ENCODE peak calls at places on chromosome 22, in seven cellular contexts. One of them, this sample, is unnamed.

GRCh38 chr22:26170112-26170492 is 840 bp downstream of the SEZ6L start:
- DNase-seq in heart left ventricle: no peak
- DNase-seq in erythroblast: no peak
- DNase-seq in K562: no peak
- DNase-seq in transverse colon: no peak
- DNase-seq in ovary: no peak
- DNase-seq in adrenal gland: no peak
- DNase-seq in this sample: no peak

GRCh38 chr22:35835267-35835997 is 117.8 kb downstream of the APOL5 start:
- DNase-seq in erythroblast: no peak
- DNase-seq in ovary: no peak
- DNase-seq in transverse colon: no peak
- DNase-seq in adrenal gland: no peak
- DNase-seq in K562: no peak
- DNase-seq in heart left ventricle: no peak
- DNase-seq in this sample: no peak

GRCh38 chr22:20741634-20742581 is 32.0 kb upstream of the SERPIND1 start:
- DNase-seq in K562: peak; percentile 90
- DNase-seq in erythroblast: peak; percentile 16
- DNase-seq in heart left ventricle: no peak
- DNase-seq in ovary: no peak
- DNase-seq in adrenal gland: no peak
- DNase-seq in transverse colon: peak; percentile 22
- DNase-seq in this sample: peak; percentile 60

GRCh38 chr22:20014526-20015186 is 2.0 kb downstream of the ARVCF start:
- DNase-seq in K562: no peak
- DNase-seq in transverse colon: no peak
- DNase-seq in erythroblast: no peak
- DNase-seq in heart left ventricle: peak; percentile 27
- DNase-seq in adrenal gland: no peak
- DNase-seq in ovary: no peak
- DNase-seq in this sample: peak; percentile 61

GRCh38 chr22:45381348-45381747 is 32.1 kb downstream of the SMC1B start:
- DNase-seq in heart left ventricle: no peak
- DNase-seq in ovary: no peak
- DNase-seq in adrenal gland: no peak
- DNase-seq in transverse colon: no peak
- DNase-seq in K562: no peak
- DNase-seq in erythroblast: no peak
- DNase-seq in this sample: no peak

GRCh38 chr22:32971252-32971651 is 86.9 kb downstream of the SYN3 start:
- DNase-seq in heart left ventricle: no peak
- DNase-seq in erythroblast: no peak
- DNase-seq in transverse colon: no peak
- DNase-seq in K562: no peak
- DNase-seq in ovary: no peak
- DNase-seq in adrenal gland: no peak
- DNase-seq in this sample: no peak

GRCh38 chr22:32820131-32820882 is 18.8 kb downstream of the TIMP3 start:
- DNase-seq in ovary: no peak
- DNase-seq in heart left ventricle: no peak
- DNase-seq in adrenal gland: no peak
- DNase-seq in transverse colon: no peak
- DNase-seq in erythroblast: no peak
- DNase-seq in K562: no peak
- DNase-seq in this sample: no peak

GRCh38 chr22:27489265-27489675 is 312.3 kb downstream of the MN1 start:
- DNase-seq in K562: no peak
- DNase-seq in ovary: no peak
- DNase-seq in heart left ventricle: no peak
- DNase-seq in transverse colon: peak; percentile 86
- DNase-seq in adrenal gland: no peak
- DNase-seq in erythroblast: no peak
- DNase-seq in this sample: peak; percentile 75

GRCh38 chr22:33918676-33919590 is 1.3 kb downstream of the LARGE1 start:
- DNase-seq in transverse colon: no peak
- DNase-seq in ovary: no peak
- DNase-seq in erythroblast: no peak
- DNase-seq in heart left ventricle: no peak
- DNase-seq in K562: no peak
- DNase-seq in adrenal gland: no peak
- DNase-seq in this sample: no peak

GRCh38 chr22:20618488-20618887 is 111.1 kb downstream of the MED15 start:
- DNase-seq in erythroblast: no peak
- DNase-seq in adrenal gland: no peak
- DNase-seq in transverse colon: no peak
- DNase-seq in heart left ventricle: no peak
- DNase-seq in ovary: no peak
- DNase-seq in K562: no peak
- DNase-seq in this sample: no peak

GRCh38 chr22:35310556-35311550 is 11.2 kb downstream of the TOM1 start:
- DNase-seq in ovary: no peak
- DNase-seq in K562: no peak
- DNase-seq in transverse colon: peak; percentile 63
- DNase-seq in adrenal gland: no peak
- DNase-seq in erythroblast: no peak
- DNase-seq in heart left ventricle: no peak
- DNase-seq in this sample: peak; percentile 35

GRCh38 chr22:19867617-19868016 is 12.9 kb upstream of the GNB1L start:
- DNase-seq in transverse colon: no peak
- DNase-seq in adrenal gland: peak; percentile 11
- DNase-seq in K562: no peak
- DNase-seq in erythroblast: no peak
- DNase-seq in ovary: no peak
- DNase-seq in heart left ventricle: no peak
- DNase-seq in this sample: no peak

GRCh38 chr22:27488456-27489224 is 312.9 kb downstream of the MN1 start:
- DNase-seq in erythroblast: no peak
- DNase-seq in transverse colon: no peak
- DNase-seq in heart left ventricle: no peak
- DNase-seq in K562: no peak
- DNase-seq in ovary: no peak
- DNase-seq in adrenal gland: no peak
- DNase-seq in this sample: no peak

GRCh38 chr22:24758164-24758799 is 16.2 kb downstream of the PIWIL3 start:
- DNase-seq in transverse colon: peak; percentile 53
- DNase-seq in heart left ventricle: peak; percentile 41
- DNase-seq in ovary: peak; percentile 49
- DNase-seq in erythroblast: peak; percentile 74
- DNase-seq in K562: peak; percentile 37
- DNase-seq in adrenal gland: peak; percentile 33
- DNase-seq in this sample: no peak

GRCh38 chr22:19806213-19807160 is 45.9 kb downstream of the TBX1 start:
- DNase-seq in ovary: peak; percentile 23
- DNase-seq in transverse colon: peak; percentile 92
- DNase-seq in adrenal gland: peak; percentile 12
- DNase-seq in heart left ventricle: no peak
- DNase-seq in erythroblast: no peak
- DNase-seq in K562: peak; percentile 97
- DNase-seq in this sample: peak; percentile 92

GRCh38 chr22:30607300-30607930 is 441 bp downstream of the TCN2 start:
- DNase-seq in heart left ventricle: no peak
- DNase-seq in adrenal gland: no peak
- DNase-seq in K562: no peak
- DNase-seq in transverse colon: no peak
- DNase-seq in ovary: no peak
- DNase-seq in erythroblast: no peak
- DNase-seq in this sample: no peak

GRCh38 chr22:37242395-37242918 is 1.6 kb downstream of the RAC2 start:
- DNase-seq in transverse colon: peak; percentile 82
- DNase-seq in adrenal gland: peak; percentile 56
- DNase-seq in heart left ventricle: peak; percentile 58
- DNase-seq in erythroblast: peak; percentile 98
- DNase-seq in ovary: no peak
- DNase-seq in K562: peak; percentile 89
- DNase-seq in this sample: peak; percentile 96

GRCh38 chr22:19546680-19547079 is 22.5 kb upstream of the CLDN5 start:
- DNase-seq in ovary: no peak
- DNase-seq in transverse colon: no peak
- DNase-seq in erythroblast: no peak
- DNase-seq in heart left ventricle: no peak
- DNase-seq in adrenal gland: no peak
- DNase-seq in K562: no peak
- DNase-seq in this sample: no peak

GRCh38 chr22:30591191-30591587 is 521 bp downstream of the PES1 start:
- DNase-seq in heart left ventricle: no peak
- DNase-seq in ovary: no peak
- DNase-seq in K562: no peak
- DNase-seq in transverse colon: no peak
- DNase-seq in adrenal gland: no peak
- DNase-seq in erythroblast: peak; percentile 74
- DNase-seq in this sample: no peak

GRCh38 chr22:22556578-22556977 is 2.5 kb downstream of the PRAME start:
- DNase-seq in adrenal gland: no peak
- DNase-seq in heart left ventricle: no peak
- DNase-seq in transverse colon: no peak
- DNase-seq in K562: no peak
- DNase-seq in erythroblast: no peak
- DNase-seq in ovary: no peak
- DNase-seq in this sample: no peak

GRCh38 chr22:22556995-22557925 is 1.8 kb downstream of the PRAME start:
- DNase-seq in heart left ventricle: no peak
- DNase-seq in transverse colon: no peak
- DNase-seq in ovary: no peak
- DNase-seq in adrenal gland: no peak
- DNase-seq in K562: peak; percentile 100
- DNase-seq in erythroblast: no peak
- DNase-seq in this sample: no peak

GRCh38 chr22:22558071-22558971 is 744 bp downstream of the PRAME start:
- DNase-seq in ovary: no peak
- DNase-seq in K562: peak; percentile 98
- DNase-seq in heart left ventricle: no peak
- DNase-seq in adrenal gland: no peak
- DNase-seq in erythroblast: no peak
- DNase-seq in transverse colon: no peak
- DNase-seq in this sample: no peak

GRCh38 chr22:22555596-22555995 is 3.5 kb downstream of the PRAME start:
- DNase-seq in erythroblast: no peak
- DNase-seq in heart left ventricle: no peak
- DNase-seq in K562: no peak
- DNase-seq in ovary: no peak
- DNase-seq in adrenal gland: no peak
- DNase-seq in transverse colon: no peak
- DNase-seq in this sample: no peak

DNA sequence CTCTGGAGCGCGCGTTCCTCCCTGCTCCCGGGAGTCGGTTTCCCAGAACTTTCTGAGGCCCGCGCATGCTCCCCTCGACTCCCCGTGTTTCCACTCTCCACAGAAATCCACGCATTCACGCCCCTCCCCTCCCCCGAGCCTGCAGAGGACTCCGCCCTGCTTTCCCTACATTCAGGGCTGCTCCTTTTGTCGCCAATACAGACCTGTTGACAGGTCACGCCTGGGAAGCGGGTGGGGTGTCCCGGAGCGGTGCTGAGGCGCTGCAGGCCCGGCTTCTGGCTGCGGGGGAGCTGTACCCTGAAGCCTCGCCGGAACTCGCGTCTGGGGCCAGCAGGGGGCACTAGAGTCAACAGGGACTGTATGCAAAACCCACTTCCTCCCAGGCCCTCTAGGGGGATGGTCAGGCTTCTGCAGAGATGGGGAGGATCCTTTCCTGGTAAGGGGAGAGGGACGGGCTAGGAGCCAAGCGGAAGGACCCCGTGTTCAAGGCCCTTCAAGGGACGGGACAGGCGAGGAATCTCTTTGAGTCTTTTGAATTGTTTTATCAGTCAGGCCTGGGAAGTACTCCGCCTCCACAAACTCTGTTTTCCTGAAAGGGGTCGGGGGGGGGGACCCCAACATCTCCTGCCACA is at the start of gene PRAME:
- DNase-seq in ovary: peak; percentile 59
- DNase-seq in heart left ventricle: peak; percentile 41
- DNase-seq in K562: peak; percentile 100
- DNase-seq in transverse colon: peak; percentile 72
- DNase-seq in adrenal gland: peak; percentile 78
- DNase-seq in erythroblast: peak; percentile 83
- DNase-seq in this sample: peak; percentile 65
- TF ChIP-seq POLR2A in ovary: no peak
- TF ChIP-seq POLR2A in heart left ventricle: no peak
- TF ChIP-seq POLR2A in K562: no peak
- TF ChIP-seq POLR2A in transverse colon: no peak
- TF ChIP-seq POLR2A in adrenal gland: no peak
- TF ChIP-seq POLR2A in erythroblast: no peak
- TF ChIP-seq POLR2A in this sample: no peak

DNA sequence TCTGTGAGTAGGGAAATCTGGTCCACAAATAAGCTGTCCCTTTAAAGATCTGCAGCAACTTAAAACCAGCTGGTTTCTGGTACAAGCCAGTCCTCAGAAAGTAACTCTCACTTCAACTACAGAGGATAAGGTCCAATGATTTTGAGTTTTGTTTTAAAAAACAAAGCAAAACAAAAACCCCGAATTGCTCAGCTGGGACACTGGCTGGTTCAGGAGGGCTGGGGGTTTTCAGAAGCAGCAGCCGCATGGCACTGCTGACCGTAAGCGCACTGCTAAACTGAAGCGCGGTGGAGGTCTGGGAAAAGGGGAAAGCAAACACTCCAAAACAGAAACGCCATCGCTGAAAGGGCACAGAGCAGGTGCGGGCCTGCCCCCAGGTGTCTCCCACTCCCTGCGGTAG is 59.7 kb downstream of the MICAL3 start:
- DNase-seq in ovary: no peak
- DNase-seq in transverse colon: no peak
- DNase-seq in heart left ventricle: no peak
- DNase-seq in adrenal gland: no peak
- DNase-seq in erythroblast: no peak
- DNase-seq in K562: no peak
- DNase-seq in this sample: peak; percentile 25
- TF ChIP-seq POLR2A in ovary: no peak
- TF ChIP-seq POLR2A in transverse colon: no peak
- TF ChIP-seq POLR2A in heart left ventricle: no peak
- TF ChIP-seq POLR2A in adrenal gland: no peak
- TF ChIP-seq POLR2A in erythroblast: no peak
- TF ChIP-seq POLR2A in K562: no peak
- TF ChIP-seq POLR2A in this sample: no peak

GRCh38 chr22:49943771-49944398 is 16.7 kb upstream of the PIM3 start:
- DNase-seq in erythroblast: no peak
- DNase-seq in heart left ventricle: no peak
- DNase-seq in transverse colon: no peak
- DNase-seq in K562: no peak
- DNase-seq in ovary: no peak
- DNase-seq in adrenal gland: no peak
- DNase-seq in this sample: no peak
- TF ChIP-seq POLR2A in erythroblast: no peak
- TF ChIP-seq POLR2A in heart left ventricle: no peak
- TF ChIP-seq POLR2A in transverse colon: no peak
- TF ChIP-seq POLR2A in K562: no peak
- TF ChIP-seq POLR2A in ovary: no peak
- TF ChIP-seq POLR2A in adrenal gland: no peak
- TF ChIP-seq POLR2A in this sample: no peak

DNA sequence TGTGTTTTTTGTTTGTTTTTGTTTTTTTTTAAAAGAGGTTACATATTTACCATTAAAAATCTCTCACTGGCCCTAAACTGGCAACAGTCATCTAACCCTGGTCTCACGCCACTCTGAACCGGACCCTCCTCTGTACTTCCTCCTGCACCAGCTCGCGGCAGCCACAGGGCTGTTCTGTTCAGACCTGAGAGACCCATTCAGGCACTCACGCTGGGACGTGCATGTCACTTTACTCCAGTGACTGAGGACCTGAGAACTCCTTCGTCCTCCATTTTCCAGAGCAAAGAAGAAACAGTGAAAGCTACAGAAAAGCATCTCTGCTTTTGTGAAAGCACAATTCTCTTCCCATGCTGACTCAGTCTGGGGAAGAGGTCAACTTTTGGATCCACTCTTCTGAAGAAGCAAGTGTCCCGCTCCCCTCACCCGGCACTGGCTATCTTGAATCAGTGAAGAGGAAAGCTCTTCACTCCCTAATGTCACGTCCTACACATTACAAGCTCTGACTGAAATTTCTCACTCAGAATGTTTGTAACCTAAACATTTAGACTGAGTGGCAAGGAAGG is 24.6 kb downstream of the PISD start:
- DNase-seq in adrenal gland: no peak
- DNase-seq in erythroblast: peak; percentile 79
- DNase-seq in K562: no peak
- DNase-seq in heart left ventricle: peak; percentile 62
- DNase-seq in transverse colon: no peak
- DNase-seq in ovary: no peak
- DNase-seq in this sample: no peak
- TF ChIP-seq POLR2A in adrenal gland: no peak
- TF ChIP-seq POLR2A in erythroblast: peak; percentile 54
- TF ChIP-seq POLR2A in K562: no peak
- TF ChIP-seq POLR2A in heart left ventricle: no peak
- TF ChIP-seq POLR2A in transverse colon: no peak
- TF ChIP-seq POLR2A in ovary: no peak
- TF ChIP-seq POLR2A in this sample: peak; percentile 20